ENCODE peak calls at places on chromosome 19, in four cellular contexts. C is PC-9; X is effector memory CD4-positive, alpha-beta T cell; W is suprapubic skin. V is an unnamed sample. For H3K4me1, the result is how much of the 10 kb centered on the place peaks cover.

GRCh38 chr19:35330475-35330874 is 1.5 kb downstream of the CD22 start:
- DNase-seq in C (no peak), X (no peak), W (no peak), V (no peak)

GRCh38 chr19:1851581-1852293 is 3.5 kb upstream of the REXO1 start:
- DNase-seq in C (no peak), X (no peak), W (no peak), V (no peak)

GRCh38 chr19:49157445-49158224 is at the start of gene TRPM4:
- DNase-seq in C (peak), X (no peak), W (peak), V (peak)

GRCh38 chr19:38304866-38305429 is 897 bp downstream of the C19orf33 start:
- DNase-seq in C (peak), X (no peak), W (no peak), V (no peak)

GRCh38 chr19:49555600-49556411 is 24.6 kb downstream of the NOSIP start:
- DNase-seq in C (no peak), X (peak), W (no peak), V (no peak)

GRCh38 chr19:43820098-43820860 is 6.8 kb upstream of the ZNF283 start:
- DNase-seq in C (no peak), X (no peak), W (no peak), V (peak)

GRCh38 chr19:39170398-39171231 is 26.1 kb upstream of the NCCRP1 start:
- DNase-seq in C (no peak), X (no peak), W (no peak), V (no peak)

GRCh38 chr19:47778954-47779351 is 450 bp downstream of the SELENOW start:
- DNase-seq in C (no peak), X (no peak), W (no peak), V (no peak)

GRCh38 chr19:39085392-39085791 is 1.2 kb downstream of the ACP7 start:
- DNase-seq in C (no peak), X (no peak), W (no peak), V (no peak)

GRCh38 chr19:49489601-49490167 is 2.3 kb downstream of the RPL13A start:
- DNase-seq in C (no peak), X (peak), W (no peak), V (no peak)

GRCh38 chr19:5046339-5047039 is 77.6 kb downstream of the KDM4B start:
- DNase-seq in C (peak), X (no peak), W (no peak), V (no peak)

GRCh38 chr19:19591133-19591825 is 27.2 kb downstream of the PBX4 start:
- DNase-seq in C (peak), X (peak), W (no peak), V (peak)

GRCh38 chr19:6412111-6412999 is 12.3 kb downstream of the KHSRP start:
- DNase-seq in C (peak), X (no peak), W (no peak), V (no peak)

GRCh38 chr19:53424968-53425597 is 6.7 kb upstream of the ZNF761 start:
- DNase-seq in C (peak), X (peak), W (peak), V (peak)

GRCh38 chr19:5952193-5953033 is 25.5 kb downstream of the RANBP3 start:
- DNase-seq in C (no peak), X (no peak), W (no peak), V (no peak)

GRCh38 chr19:47776568-47776967 is 1.9 kb upstream of the SELENOW start:
- DNase-seq in C (peak), X (no peak), W (no peak), V (no peak)

GRCh38 chr19:1361601-1362384 is 21.9 kb upstream of the NDUFS7 start:
- DNase-seq in C (no peak), X (no peak), W (no peak), V (no peak)

GRCh38 chr19:48218964-48219363 is 36.7 kb downstream of the CARD8 start:
- DNase-seq in C (no peak), X (no peak), W (no peak), V (no peak)

GRCh38 chr19:44764975-44765948 is 12.4 kb upstream of the CBLC start:
- DNase-seq in C (no peak), X (no peak), W (no peak), V (no peak)

GRCh38 chr19:43316591-43317319 is 36.7 kb upstream of the CD177 start:
- DNase-seq in C (no peak), X (no peak), W (no peak), V (no peak)

GRCh38 chr19:53782698-53783097 is 41.4 kb downstream of the NLRP12 start:
- DNase-seq in C (no peak), X (no peak), W (no peak), V (no peak)

GRCh38 chr19:51698296-51698695 is 5.2 kb downstream of the SPACA6 start:
- DNase-seq in C (no peak), X (no peak), W (no peak), V (no peak)

GRCh38 chr19:54481326-54481930 is 8.3 kb upstream of the CDC42EP5 start:
- DNase-seq in C (peak), X (no peak), W (no peak), V (no peak)

GRCh38 chr19:55382013-55382412 is 2.1 kb downstream of the TMEM238 start:
- DNase-seq in C (no peak), X (no peak), W (no peak), V (no peak)

DNA sequence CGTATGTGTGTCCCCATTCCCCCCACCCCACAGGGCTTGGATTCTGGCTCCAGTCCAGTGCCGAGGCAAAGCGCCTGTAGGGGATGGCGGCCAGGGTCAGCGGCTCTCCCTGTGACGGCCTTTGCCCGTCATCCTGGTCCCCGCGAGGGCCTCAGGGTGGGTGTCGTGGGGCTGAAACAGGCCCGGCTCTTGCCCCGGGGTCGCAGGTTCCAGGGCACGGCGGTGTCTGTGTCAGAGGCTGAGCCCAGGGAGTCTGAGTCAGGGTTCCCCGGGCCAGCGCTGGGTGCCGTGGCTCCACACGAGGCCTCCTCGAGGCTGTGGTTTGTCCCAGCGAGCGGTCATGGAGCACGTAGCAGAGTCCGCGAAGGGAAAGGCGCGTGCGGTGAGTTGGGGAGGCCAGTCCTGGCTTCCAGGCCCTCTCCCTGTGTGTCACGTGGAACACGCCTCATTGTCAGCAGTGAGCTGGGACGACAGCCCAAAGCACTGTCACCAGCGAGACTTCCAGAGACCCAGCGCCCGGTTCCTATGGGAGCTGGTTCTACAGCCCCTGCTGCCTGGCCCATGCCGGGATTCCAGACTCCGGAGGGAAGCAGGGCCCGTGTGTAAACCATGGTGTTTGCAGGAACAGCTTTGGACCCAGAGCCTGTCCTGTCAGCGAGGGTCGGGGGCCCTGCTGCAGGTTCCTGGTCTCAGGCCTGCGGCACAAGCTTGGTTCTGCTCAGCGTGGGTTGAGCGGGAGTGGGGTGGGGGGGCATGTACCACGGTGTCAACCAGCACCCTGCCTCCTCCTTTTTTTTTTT is 13.4 kb downstream of the NCLN start:
- DNase-seq in C (no peak), X (no peak), W (no peak), V (no peak)
- H3K4me1 ChIP-seq in C (under half), X (under half), W (under half), V (under half)

GRCh38 chr19:33670398-33670797 is 48.6 kb downstream of the CHST8 start:
- DNase-seq in C (no peak), X (no peak), W (peak), V (no peak)

GRCh38 chr19:33666196-33666595 is 44.4 kb downstream of the CHST8 start:
- DNase-seq in C (no peak), X (no peak), W (peak), V (no peak)

GRCh38 chr19:33667141-33667540 is 45.4 kb downstream of the CHST8 start:
- DNase-seq in C (no peak), X (no peak), W (peak), V (no peak)

GRCh38 chr19:33671211-33671610 is 49.5 kb downstream of the CHST8 start:
- DNase-seq in C (no peak), X (no peak), W (peak), V (no peak)

DNA sequence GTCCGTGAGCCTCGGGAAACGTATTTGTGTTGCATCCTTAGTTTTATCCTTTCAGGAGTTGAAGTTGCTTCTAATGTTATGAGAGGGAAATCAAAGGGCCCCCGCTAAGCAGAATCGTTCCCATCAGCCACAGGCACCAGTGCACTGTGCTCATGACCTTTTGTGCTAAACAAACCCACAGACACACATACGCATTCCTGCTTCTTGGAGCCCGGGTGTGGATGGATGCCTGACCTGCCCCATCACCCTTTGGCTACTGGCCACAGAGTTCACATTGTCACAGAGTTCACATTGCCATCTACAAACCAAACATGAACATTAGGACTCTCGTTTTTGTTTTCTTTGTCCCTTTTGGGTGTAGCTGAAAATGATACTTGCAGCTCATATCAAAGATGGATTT is 47.2 kb downstream of the CHST8 start:
- DNase-seq in C (no peak), X (no peak), W (no peak), V (peak)
- H3K27ac ChIP-seq in C (no peak), X (no peak), W (no peak), V (no peak)

GRCh38 chr19:16889883-16890460 is 1.2 kb downstream of the F2RL3 start:
- DNase-seq in C (no peak), X (no peak), W (no peak), V (no peak)
- H3K4me1 ChIP-seq in C (under half), X (under half), W (under half), V (under half)

GRCh38 chr19:41354343-41354974 is 737 bp upstream of the TGFB1 start:
- DNase-seq in C (no peak), X (no peak), W (no peak), V (no peak)
- H3K27ac ChIP-seq in C (no peak), X (peak), W (peak), V (peak)

GRCh38 chr19:16066611-16067104 is 9.6 kb upstream of the TPM4 start:
- DNase-seq in C (no peak), X (no peak), W (peak), V (no peak)
- H3K4me1 ChIP-seq in C (under half), X (under half), W (half or more), V (under half)

GRCh38 chr19:13062317-13062716 is 40.3 kb downstream of the LYL1 start:
- DNase-seq in C (no peak), X (no peak), W (no peak), V (no peak)

GRCh38 chr19:13058951-13059660 is 43.6 kb downstream of the LYL1 start:
- DNase-seq in C (no peak), X (no peak), W (no peak), V (no peak)

GRCh38 chr19:13057744-13058143 is 44.9 kb downstream of the LYL1 start:
- DNase-seq in C (no peak), X (no peak), W (no peak), V (no peak)

GRCh38 chr19:13060964-13061927 is 41.4 kb downstream of the LYL1 start:
- DNase-seq in C (peak), X (peak), W (peak), V (peak)

GRCh38 chr19:13060233-13060963 is 42.3 kb downstream of the LYL1 start:
- DNase-seq in C (no peak), X (no peak), W (no peak), V (no peak)
- H3K27ac ChIP-seq in C (no peak), X (no peak), W (peak), V (peak)